ENCODE peak calls at places on chromosomes 12 and 14, in five cellular contexts. L, A, R, V and W are unnamed samples. For H3K4me1, the result is how much of the 10 kb centered on the place peaks cover.

GRCh38 chr14:52412426-52412825 is 98.3 kb downstream of the PTGER2 start:
- DNase-seq in L (no peak), A (no peak), R (no peak), V (no peak), W (no peak)

GRCh38 chr12:52524898-52525591 is 4.9 kb upstream of the KRT5 start:
- DNase-seq in L (no peak), A (no peak), R (no peak), V (no peak), W (no peak)

GRCh38 chr14:34997762-34998161 is 15.0 kb downstream of the SRP54 start:
- DNase-seq in L (no peak), A (no peak), R (peak), V (no peak), W (no peak)

GRCh38 chr14:37587881-37588666 is 7.0 kb downstream of the FOXA1 start:
- DNase-seq in L (no peak), A (no peak), R (no peak), V (no peak), W (no peak)

GRCh38 chr14:77122555-77123125 is 19.0 kb downstream of the ZDHHC22 start:
- DNase-seq in L (peak), A (no peak), R (no peak), V (no peak), W (no peak)

GRCh38 chr14:35400707-35401421 is 3.7 kb downstream of the NFKBIA start:
- DNase-seq in L (no peak), A (peak), R (peak), V (peak), W (peak)

GRCh38 chr12:121190523-121191031 is 19.4 kb upstream of the P2RX4 start:
- DNase-seq in L (no peak), A (no peak), R (peak), V (no peak), W (no peak)

GRCh38 chr12:89768586-89769482 is 60.2 kb upstream of the ATP2B1 start:
- DNase-seq in L (no peak), A (no peak), R (peak), V (no peak), W (peak)

GRCh38 chr14:98770151-98770550 is 501.8 kb downstream of the BCL11B start:
- DNase-seq in L (no peak), A (no peak), R (no peak), V (no peak), W (no peak)

GRCh38 chr12:39611818-39612217 is 7.8 kb downstream of the ABCD2 start:
- DNase-seq in L (no peak), A (no peak), R (no peak), V (no peak), W (no peak)

GRCh38 chr14:24634158-24634557 is at the start of gene GZMB:
- DNase-seq in L (no peak), A (no peak), R (no peak), V (no peak), W (no peak)

GRCh38 chr14:54383811-54384210 is 13.0 kb upstream of the CDKN3 start:
- DNase-seq in L (no peak), A (no peak), R (no peak), V (no peak), W (no peak)

GRCh38 chr14:87833026-87833425 is 160.0 kb downstream of the GALC start:
- DNase-seq in L (no peak), A (no peak), R (no peak), V (no peak), W (no peak)

GRCh38 chr14:69938751-69939150 is 59.5 kb downstream of the SMOC1 start:
- DNase-seq in L (no peak), A (no peak), R (no peak), V (no peak), W (no peak)

GRCh38 chr12:127125607-127126259 is 1141.2 kb upstream of the TMEM132C start:
- DNase-seq in L (no peak), A (no peak), R (peak), V (no peak), W (peak)

GRCh38 chr14:47270715-47271114 is 404.7 kb downstream of the MDGA2 start:
- DNase-seq in L (no peak), A (no peak), R (no peak), V (no peak), W (no peak)

GRCh38 chr12:49557187-49557916 is 10.6 kb downstream of the MCRS1 start:
- DNase-seq in L (no peak), A (no peak), R (no peak), V (no peak), W (no peak)

GRCh38 chr14:91149462-91149861 is 35.6 kb downstream of the DGLUCY start:
- DNase-seq in L (no peak), A (peak), R (peak), V (peak), W (no peak)

GRCh38 chr14:97185186-97185585 is 388.0 kb downstream of the VRK1 start:
- DNase-seq in L (peak), A (no peak), R (no peak), V (no peak), W (peak)

GRCh38 chr14:33836895-33837577 is 113.8 kb downstream of the EGLN3 start:
- DNase-seq in L (no peak), A (no peak), R (no peak), V (no peak), W (no peak)

GRCh38 chr12:51536159-51536558 is 54.9 kb upstream of the SCN8A start:
- DNase-seq in L (no peak), A (no peak), R (peak), V (no peak), W (no peak)

GRCh38 chr14:31118892-31119291 is 88.7 kb downstream of the HECTD1 start:
- DNase-seq in L (no peak), A (no peak), R (peak), V (no peak), W (no peak)

GRCh38 chr12:132568826-132569480 is 41.4 kb downstream of the LRCOL1 start:
- DNase-seq in L (no peak), A (no peak), R (no peak), V (no peak), W (no peak)

GRCh38 chr14:96136361-96136760 is 68.3 kb upstream of the BDKRB2 start:
- DNase-seq in L (no peak), A (no peak), R (peak), V (no peak), W (no peak)

GRCh38 chr12:132558861-132559623 is 51.3 kb downstream of the LRCOL1 start:
- DNase-seq in L (peak), A (no peak), R (no peak), V (no peak), W (peak)

GRCh38 chr12:49632401-49632800 is 9.0 kb downstream of the PRPF40B start:
- DNase-seq in L (no peak), A (peak), R (no peak), V (no peak), W (no peak)

GRCh38 chr14:58501214-58501816 is 73.8 kb downstream of the KIAA0586 start:
- DNase-seq in L (peak), A (no peak), R (peak), V (peak), W (no peak)

GRCh38 chr12:122853582-122854245 is 18.5 kb downstream of the HIP1R start:
- DNase-seq in L (no peak), A (no peak), R (no peak), V (no peak), W (no peak)

GRCh38 chr12:51311389-51311788 is 12.6 kb downstream of the BIN2 start:
- DNase-seq in L (no peak), A (no peak), R (no peak), V (no peak), W (no peak)

GRCh38 chr12:128930591-128930990 is 77.3 kb downstream of the GLT1D1 start:
- DNase-seq in L (no peak), A (no peak), R (no peak), V (no peak), W (no peak)

GRCh38 chr14:67358914-67359313 is 690 bp downstream of the ATP6V1D start:
- DNase-seq in L (no peak), A (no peak), R (no peak), V (no peak), W (no peak)

GRCh38 chr12:100987552-100988277 is 193.1 kb downstream of the ANO4 start:
- DNase-seq in L (peak), A (no peak), R (peak), V (peak), W (no peak)

GRCh38 chr12:93784339-93785086 is 107.3 kb downstream of the CRADD start:
- DNase-seq in L (no peak), A (peak), R (peak), V (peak), W (peak)

GRCh38 chr12:115934877-115935276 is 342.6 kb downstream of the MED13L start:
- DNase-seq in L (no peak), A (no peak), R (no peak), V (no peak), W (no peak)

GRCh38 chr14:31400031-31400638 is 20.2 kb downstream of the HEATR5A start:
- DNase-seq in L (no peak), A (no peak), R (no peak), V (no peak), W (no peak)

GRCh38 chr12:49079796-49080195 is 10.0 kb upstream of the RHEBL1 start:
- DNase-seq in L (no peak), A (no peak), R (no peak), V (no peak), W (no peak)

GRCh38 chr12:17062296-17063061 is 456.5 kb upstream of the LMO3 start:
- DNase-seq in L (no peak), A (no peak), R (no peak), V (no peak), W (no peak)

GRCh38 chr12:53973093-53974042 is at the start of gene HOXC11:
- DNase-seq in L (no peak), A (no peak), R (no peak), V (no peak), W (no peak)

GRCh38 chr12:85182699-85183098 is 97.3 kb upstream of the ALX1 start:
- DNase-seq in L (no peak), A (no peak), R (no peak), V (no peak), W (no peak)

GRCh38 chr12:111582133-111582747 is 16.9 kb downstream of the ATXN2 start:
- DNase-seq in L (no peak), A (no peak), R (no peak), V (no peak), W (no peak)

GRCh38 chr12:111585619-111586135 is 13.4 kb downstream of the ATXN2 start:
- DNase-seq in L (no peak), A (no peak), R (peak), V (no peak), W (no peak)

GRCh38 chr12:111588010-111588409 is 11.1 kb downstream of the ATXN2 start:
- DNase-seq in L (no peak), A (no peak), R (no peak), V (no peak), W (no peak)

GRCh38 chr12:111586986-111587385 is 12.1 kb downstream of the ATXN2 start:
- DNase-seq in L (no peak), A (no peak), R (no peak), V (no peak), W (no peak)

GRCh38 chr12:111584959-111585358 is 14.2 kb downstream of the ATXN2 start:
- DNase-seq in L (no peak), A (no peak), R (peak), V (no peak), W (no peak)
- H3K4me1 ChIP-seq in L (under half), A (under half), R (under half), V (under half), W (under half)

DNA sequence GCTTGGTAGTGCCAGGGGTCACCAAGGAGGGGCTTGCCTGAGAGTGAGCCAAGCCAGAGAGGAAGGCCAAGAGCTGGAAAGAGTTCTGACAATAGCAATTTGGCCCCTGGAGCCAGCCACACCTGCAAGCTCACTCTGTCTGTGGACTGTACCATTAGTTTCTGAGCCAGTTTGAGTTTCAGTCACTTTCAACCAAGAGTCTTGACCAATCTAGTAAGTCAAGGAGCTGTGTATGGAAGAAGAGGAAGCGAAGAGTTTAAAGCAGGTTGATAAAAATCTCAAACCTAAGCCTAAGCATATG is 38.5 kb downstream of the NT5DC3 start:
- DNase-seq in L (no peak), A (peak), R (no peak), V (no peak), W (no peak)
- H3K4me1 ChIP-seq in L (under half), A (under half), R (under half), V (under half), W (under half)

DNA sequence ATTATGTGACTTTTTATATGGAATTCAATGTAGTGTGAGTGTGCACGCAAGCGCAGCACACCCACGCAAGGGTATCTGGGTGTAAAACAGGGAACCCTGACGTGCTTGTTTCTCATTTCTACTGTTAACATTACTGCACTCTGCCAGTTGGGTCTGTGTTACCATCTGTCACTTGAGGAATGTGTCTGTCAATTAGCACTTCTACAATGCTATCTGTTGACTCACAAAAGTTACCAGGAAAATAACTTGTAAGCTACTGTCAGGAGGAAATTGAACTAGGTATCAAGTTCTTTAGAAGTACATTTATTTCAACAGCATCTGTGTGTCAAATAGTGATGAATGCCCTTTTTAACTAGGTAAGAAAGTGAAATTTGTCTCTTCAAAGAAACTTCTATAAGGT is 695.5 kb upstream of the LRFN5 start:
- DNase-seq in L (no peak), A (no peak), R (no peak), V (no peak), W (no peak)
- H3K4me1 ChIP-seq in L (under half), A (under half), R (under half), V (under half), W (under half)

GRCh38 chr12:124555168-124555928 is 12.1 kb downstream of the NCOR2 start:
- DNase-seq in L (no peak), A (peak), R (no peak), V (no peak), W (no peak)
- H3K4me1 ChIP-seq in L (under half), A (under half), R (half or more), V (under half), W (under half)

GRCh38 chr14:57493467-57494181 is at the start of gene CCDC198:
- DNase-seq in L (no peak), A (no peak), R (no peak), V (no peak), W (no peak)
- H3K4me1 ChIP-seq in L (under half), A (under half), R (under half), V (under half), W (under half)